ENCODE peak calls at places on chromosomes 13 and 19, in eight cellular contexts. F, Y, Z, K, M, V, E and P are unnamed samples.

GRCh38 chr19:17109962-17110598 is 34.5 kb downstream of the MYO9B start:
- DNase-seq in F (no peak), Y (no peak), Z (no peak), K (no peak), M (peak), V (no peak), E (no peak), P (peak)

GRCh38 chr19:2888739-2889224 is 11.9 kb upstream of the ZNF57 start:
- DNase-seq in F (no peak), Y (no peak), Z (no peak), K (peak), M (peak), V (peak), E (no peak), P (peak)

GRCh38 chr13:89163081-89163480 is 1491.9 kb downstream of the SLITRK5 start:
- DNase-seq in F (no peak), Y (no peak), Z (no peak), K (no peak), M (no peak), V (peak), E (no peak), P (no peak)

GRCh38 chr19:36051236-36051635 is 2.8 kb downstream of the THAP8 start:
- DNase-seq in F (no peak), Y (peak), Z (no peak), K (no peak), M (no peak), V (no peak), E (no peak), P (no peak)

GRCh38 chr19:19742773-19743172 is 9.9 kb upstream of the ZNF14 start:
- DNase-seq in F (no peak), Y (no peak), Z (no peak), K (no peak), M (no peak), V (no peak), E (no peak), P (no peak)

GRCh38 chr19:4373601-4374441 is 26.5 kb downstream of the SH3GL1 start:
- DNase-seq in F (no peak), Y (no peak), Z (no peak), K (no peak), M (peak), V (no peak), E (no peak), P (no peak)

GRCh38 chr19:6161271-6161850 is 25.9 kb downstream of the ACSBG2 start:
- DNase-seq in F (peak), Y (no peak), Z (peak), K (no peak), M (peak), V (peak), E (no peak), P (peak)

GRCh38 chr13:44311011-44311481 is 62.6 kb upstream of the SERP2 start:
- DNase-seq in F (no peak), Y (peak), Z (no peak), K (no peak), M (no peak), V (no peak), E (peak), P (no peak)

GRCh38 chr19:33878912-33879810 is 82.5 kb downstream of the KCTD15 start:
- DNase-seq in F (no peak), Y (peak), Z (no peak), K (no peak), M (no peak), V (no peak), E (no peak), P (no peak)

GRCh38 chr19:30406220-30406944 is 34.2 kb downstream of the ZNF536 start:
- DNase-seq in F (no peak), Y (no peak), Z (no peak), K (no peak), M (peak), V (peak), E (no peak), P (no peak)

GRCh38 chr19:35935911-35936737 is at the start of gene LRFN3:
- DNase-seq in F (peak), Y (peak), Z (peak), K (peak), M (peak), V (peak), E (peak), P (no peak)

GRCh38 chr13:110641055-110642015 is 26.0 kb downstream of the NAXD start:
- DNase-seq in F (no peak), Y (peak), Z (no peak), K (no peak), M (peak), V (no peak), E (peak), P (no peak)

GRCh38 chr19:6261883-6262282 is 17.9 kb downstream of the MLLT1 start:
- DNase-seq in F (no peak), Y (no peak), Z (no peak), K (no peak), M (no peak), V (no peak), E (no peak), P (no peak)